ENCODE peak calls at places on chromosomes 5 and 9, in six cellular contexts. Z is NCI-H1417; Y is stimulated activated CD8-positive, alpha-beta memory T cell treated with anti-CD3 and anti-CD28 coated beads, Interleukin-12 subunit alpha, Interleukin-12 subunit beta, amount 100 ng/mL, for 4 hours; F is progenitor cell of endocrine pancreas; O is substantia nigra; P is BJ. D is an unnamed sample.

GRCh38 chr5:143120460-143121134 is 282.9 kb downstream of the NR3C1 start:
- DNase-seq in Z (peak), Y (no peak), F (no peak), O (no peak), P (no peak), D (no peak)

GRCh38 chr9:27278374-27278773 is 18.6 kb downstream of the EQTN start:
- DNase-seq in Z (no peak), Y (no peak), F (no peak), O (no peak), P (no peak), D (no peak)

GRCh38 chr5:5492087-5492933 is 69.8 kb downstream of the ICE1 start:
- DNase-seq in Z (peak), Y (no peak), F (peak), O (no peak), P (no peak), D (no peak)

GRCh38 chr5:93313672-93314071 is 267.3 kb downstream of the NR2F1-AS1 start:
- DNase-seq in Z (no peak), Y (no peak), F (no peak), O (no peak), P (no peak), D (no peak)

GRCh38 chr5:150672237-150672883 is 11.3 kb downstream of the MYOZ3 start:
- DNase-seq in Z (no peak), Y (no peak), F (no peak), O (no peak), P (no peak), D (peak)

GRCh38 chr5:79395296-79395695 is 118.6 kb downstream of the HOMER1 start:
- DNase-seq in Z (no peak), Y (no peak), F (no peak), O (no peak), P (no peak), D (no peak)

GRCh38 chr9:129816501-129817435 is 7.2 kb downstream of the TOR1A start:
- DNase-seq in Z (no peak), Y (no peak), F (no peak), O (no peak), P (no peak), D (no peak)

GRCh38 chr9:30677256-30677655 is 1707.2 kb upstream of the ACO1 start:
- DNase-seq in Z (no peak), Y (no peak), F (no peak), O (no peak), P (no peak), D (no peak)

GRCh38 chr5:76221311-76221710 is 138.1 kb downstream of the SV2C start:
- DNase-seq in Z (no peak), Y (no peak), F (no peak), O (no peak), P (no peak), D (no peak)

D was measured in ecto neural progenitor cell.